ENCODE peak calls at places on chromosome 15, in four cellular contexts. L is endothelial cell of umbilical vein, I is IMR-90, E is K562. B is an unnamed sample. For H3K9me1, the result is how much of the 10 kb centered on the place peaks cover.

GRCh38 chr15:85756411-85757072 is 38.2 kb downstream of the KLHL25 start:
- DNase-seq in L (no peak), I (no peak), E (no peak), B (no peak)

GRCh38 chr15:90957105-90957790 is 2.6 kb downstream of the RCCD1 start:
- DNase-seq in I (peak), E (no peak), L (peak), B (no peak)

GRCh38 chr15:66911131-66911700 is 154.2 kb upstream of the SMAD3 start:
- DNase-seq in I (no peak), L (no peak), E (no peak), B (no peak)

GRCh38 chr15:55362641-55363040 is 43.6 kb downstream of the PIGB start:
- DNase-seq in I (no peak), E (no peak), L (no peak), B (no peak)

GRCh38 chr15:91102546-91103330 is 2.7 kb downstream of the SV2B start:
- DNase-seq in I (no peak), E (no peak), L (no peak), B (no peak)

GRCh38 chr15:97140216-97140615 is 809.7 kb downstream of the NR2F2 start:
- DNase-seq in L (no peak), I (no peak), E (no peak), B (no peak)

GRCh38 chr15:90325677-90326200 is 26.3 kb upstream of the ZNF774 start:
- DNase-seq in I (no peak), L (no peak), E (no peak), B (no peak)

GRCh38 chr15:77688270-77689058 is 55.8 kb upstream of the LINGO1 start:
- DNase-seq in E (no peak), I (no peak), L (no peak), B (no peak)

GRCh38 chr15:59532770-59533379 is 78.7 kb upstream of the GCNT3 start:
- DNase-seq in I (peak), E (peak), L (peak), B (no peak)

GRCh38 chr15:63856711-63857458 is 23.1 kb upstream of the HERC1 start:
- DNase-seq in L (peak), E (no peak), I (peak), B (no peak)

GRCh38 chr15:33126559-33127290 is 67.8 kb downstream of the FMN1 start:
- DNase-seq in I (peak), L (peak), E (peak), B (peak)

GRCh38 chr15:52529289-52529929 is 729 bp upstream of the MYO5A start:
- DNase-seq in E (no peak), L (no peak), I (no peak), B (no peak)

GRCh38 chr15:86611392-86612040 is 531.8 kb downstream of the AGBL1 start:
- DNase-seq in E (no peak), L (no peak), I (no peak), B (no peak)

GRCh38 chr15:88208305-88208704 is 48.2 kb downstream of the NTRK3 start:
- DNase-seq in I (no peak), L (no peak), E (no peak), B (no peak)

GRCh38 chr15:77224352-77224751 is 153.4 kb upstream of the TSPAN3 start:
- DNase-seq in I (no peak), L (peak), E (no peak), B (no peak)

GRCh38 chr15:52466134-52466701 is 62.5 kb downstream of the MYO5A start:
- DNase-seq in I (no peak), E (no peak), L (no peak), B (no peak)

GRCh38 chr15:40871749-40872617 is 2.1 kb downstream of the RHOV start:
- DNase-seq in L (no peak), E (no peak), I (no peak), B (no peak)

GRCh38 chr15:84034831-84035753 is 200.5 kb upstream of the GOLGA6L4 start:
- DNase-seq in I (peak), E (peak), L (no peak), B (peak)

GRCh38 chr15:91887921-91888373 is 34.4 kb downstream of the SLCO3A1 start:
- DNase-seq in E (no peak), I (no peak), L (no peak), B (no peak)

GRCh38 chr15:74815121-74815933 is 2.7 kb downstream of the LMAN1L start:
- DNase-seq in L (no peak), E (no peak), I (no peak), B (no peak)

GRCh38 chr15:57509121-57509520 is 82.6 kb upstream of the MYZAP start:
- DNase-seq in I (no peak), E (no peak), L (no peak), B (no peak)

GRCh38 chr15:31254431-31255175 is 72.0 kb upstream of the KLF13 start:
- DNase-seq in E (no peak), I (peak), L (peak), B (no peak)

GRCh38 chr15:39592500-39592899 is 11.6 kb downstream of the THBS1 start:
- DNase-seq in L (peak), I (peak), E (no peak), B (peak)

GRCh38 chr15:58558777-58559176 is 127.0 kb downstream of the LIPC start:
- DNase-seq in I (no peak), E (no peak), L (no peak), B (no peak)

GRCh38 chr15:33201376-33202189 is 7.1 kb upstream of the FMN1 start:
- DNase-seq in L (peak), I (peak), E (peak), B (peak)

GRCh38 chr15:52496776-52497470 is 31.8 kb downstream of the MYO5A start:
- DNase-seq in I (peak), E (no peak), L (peak), B (peak)

GRCh38 chr15:88704791-88705768 is 66.3 kb downstream of the ISG20 start:
- DNase-seq in E (no peak), L (peak), I (no peak), B (no peak)

GRCh38 chr15:84819291-84819768 is 2.2 kb downstream of the ALPK3 start:
- DNase-seq in E (peak), L (peak), I (no peak), B (no peak)

GRCh38 chr15:52559022-52559421 is 9.8 kb downstream of the ARPP19 start:
- DNase-seq in L (no peak), E (no peak), I (no peak), B (no peak)

GRCh38 chr15:90998737-90999136 is 4.4 kb upstream of the PRC1 start:
- DNase-seq in E (no peak), I (no peak), L (no peak), B (no peak)

GRCh38 chr15:74663303-74664027 is 32.4 kb downstream of the EDC3 start:
- DNase-seq in L (no peak), I (no peak), E (no peak), B (no peak)

GRCh38 chr15:95097366-95097765 is 866.0 kb downstream of the MCTP2 start:
- DNase-seq in I (no peak), E (no peak), L (no peak), B (no peak)

GRCh38 chr15:86336051-86336788 is 256.5 kb downstream of the AGBL1 start:
- DNase-seq in I (no peak), L (no peak), E (no peak), B (peak)

GRCh38 chr15:48330045-48330840 is 986 bp upstream of the DUT start:
- DNase-seq in I (peak), L (peak), E (no peak), B (no peak)

GRCh38 chr15:74384566-74385441 is 17.4 kb upstream of the CYP11A1 start:
- DNase-seq in E (no peak), I (no peak), L (peak), B (no peak)

GRCh38 chr15:46646476-46646875 is 1011.6 kb downstream of the SQOR start:
- DNase-seq in I (no peak), E (no peak), L (no peak), B (no peak)

GRCh38 chr15:69011641-69012040 is 2.9 kb upstream of the NOX5 start:
- DNase-seq in L (no peak), I (no peak), E (no peak), B (no peak)
- H3K9me1 ChIP-seq in L (under half), I (under half), E (under half), B (under half)

DNA sequence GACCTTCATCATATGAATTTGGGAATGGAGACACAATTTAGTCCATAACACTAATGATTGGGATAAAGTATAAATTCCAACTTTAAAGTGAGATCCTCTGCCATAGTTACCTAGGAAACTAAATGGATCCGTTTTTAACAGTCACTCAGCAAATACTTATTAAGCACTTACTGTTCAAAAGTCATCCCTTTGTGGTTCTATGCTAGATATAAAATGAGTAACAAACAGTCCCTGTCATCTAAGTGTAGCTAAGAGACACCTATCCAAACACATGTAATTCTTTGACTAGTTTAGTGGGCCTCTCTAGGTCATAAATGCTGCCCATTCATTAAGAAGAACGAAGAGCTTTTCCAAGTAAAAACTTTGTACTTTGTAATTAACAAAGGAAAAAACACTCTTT is 244.2 kb upstream of the CDIN1 start:
- DNase-seq in E (no peak), I (no peak), L (no peak), B (no peak)
- H3K9me1 ChIP-seq in E (under half), I (under half), L (under half), B (under half)

GRCh38 chr15:62053439-62054085 is 6.7 kb downstream of the VPS13C start:
- DNase-seq in L (no peak), I (no peak), E (no peak), B (no peak)
- H3K9me1 ChIP-seq in L (under half), I (under half), E (under half), B (under half)

GRCh38 chr15:61155741-61156700 is 73.1 kb downstream of the RORA start:
- DNase-seq in E (peak), I (no peak), L (no peak), B (no peak)

GRCh38 chr15:61146643-61147230 is 82.4 kb downstream of the RORA start:
- DNase-seq in I (no peak), L (no peak), E (no peak), B (no peak)

GRCh38 chr15:61151791-61152190 is 77.3 kb downstream of the RORA start:
- DNase-seq in E (no peak), L (no peak), I (no peak), B (no peak)
- H3K9me1 ChIP-seq in E (under half), L (under half), I (under half), B (under half)

DNA sequence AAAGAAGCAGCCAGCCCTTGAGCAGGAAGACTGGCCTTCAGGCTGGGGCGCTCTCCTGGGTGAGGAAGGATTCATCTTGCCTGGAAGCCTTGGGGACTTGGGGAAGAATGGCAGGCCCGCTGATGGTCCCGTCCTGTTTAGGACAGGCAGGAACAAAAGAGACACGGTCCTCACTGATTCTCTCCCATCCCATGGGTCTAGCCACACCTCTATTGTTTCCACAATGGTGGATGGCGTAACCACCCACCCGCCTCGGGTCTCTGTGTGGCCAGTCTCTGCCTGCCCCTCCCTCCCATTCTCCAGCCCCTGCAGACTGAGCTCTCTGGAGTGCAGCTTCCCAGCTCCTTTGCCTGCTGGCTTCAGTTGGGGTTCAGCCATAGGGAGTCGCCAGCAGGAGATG is 284.3 kb downstream of the UACA start:
- DNase-seq in L (no peak), I (no peak), E (no peak), B (no peak)
- H3K9me1 ChIP-seq in L (under half), I (under half), E (under half), B (under half)